ENCODE peak calls at places on chromosomes 4 and X, in ten cellular contexts. One of them, this sample, is unnamed.

GRCh38 chr4:89586864-89587263 is 250.1 kb downstream of the SNCA start:
- DNase-seq in stimulated activated CD4-positive, alpha-beta T cell treated with anti-CD3 and anti-CD28 coated beads, Interleukin-12 subunit alpha, Interleukin-12 subunit beta, amount 100 ng/mL, for 48 hours: no peak
- DNase-seq in AG08396: no peak
- DNase-seq in fibroblast of lung: peak; percentile 67
- DNase-seq in WTC11: no peak
- DNase-seq in HCT116: peak; percentile 7
- DNase-seq in fibroblast of gingiva: peak; percentile 51
- DNase-seq in MM.1S: no peak
- DNase-seq in GM23338: peak; percentile 31
- DNase-seq in M059J: no peak
- DNase-seq in this sample: peak; percentile 41

GRCh38 chrX:40097492-40098263 is at the start of gene BCOR:
- DNase-seq in stimulated activated CD4-positive, alpha-beta T cell treated with anti-CD3 and anti-CD28 coated beads, Interleukin-12 subunit alpha, Interleukin-12 subunit beta, amount 100 ng/mL, for 48 hours: no peak
- DNase-seq in AG08396: peak; percentile 70
- DNase-seq in fibroblast of lung: peak; percentile 54
- DNase-seq in WTC11: peak; percentile 60
- DNase-seq in HCT116: no peak
- DNase-seq in fibroblast of gingiva: peak; percentile 75
- DNase-seq in MM.1S: peak; percentile 63
- DNase-seq in GM23338: peak; percentile 70
- DNase-seq in M059J: peak; percentile 73
- DNase-seq in this sample: peak; percentile 66

GRCh38 chr4:168630445-168631187 is 133.8 kb downstream of the PALLD start:
- DNase-seq in stimulated activated CD4-positive, alpha-beta T cell treated with anti-CD3 and anti-CD28 coated beads, Interleukin-12 subunit alpha, Interleukin-12 subunit beta, amount 100 ng/mL, for 48 hours: no peak
- DNase-seq in AG08396: peak; percentile 64
- DNase-seq in fibroblast of lung: peak; percentile 33
- DNase-seq in WTC11: no peak
- DNase-seq in HCT116: no peak
- DNase-seq in fibroblast of gingiva: no peak
- DNase-seq in MM.1S: no peak
- DNase-seq in GM23338: no peak
- DNase-seq in M059J: peak; percentile 82
- DNase-seq in this sample: peak; percentile 87

GRCh38 chr4:92198711-92199110 is 105.1 kb upstream of the GRID2 start:
- DNase-seq in stimulated activated CD4-positive, alpha-beta T cell treated with anti-CD3 and anti-CD28 coated beads, Interleukin-12 subunit alpha, Interleukin-12 subunit beta, amount 100 ng/mL, for 48 hours: no peak
- DNase-seq in AG08396: peak; percentile 37
- DNase-seq in fibroblast of lung: peak; percentile 87
- DNase-seq in WTC11: no peak
- DNase-seq in HCT116: no peak
- DNase-seq in fibroblast of gingiva: peak; percentile 69
- DNase-seq in MM.1S: no peak
- DNase-seq in GM23338: no peak
- DNase-seq in M059J: peak; percentile 12
- DNase-seq in this sample: peak; percentile 51

GRCh38 chrX:69120476-69120875 is 44.8 kb downstream of the PJA1 start:
- DNase-seq in stimulated activated CD4-positive, alpha-beta T cell treated with anti-CD3 and anti-CD28 coated beads, Interleukin-12 subunit alpha, Interleukin-12 subunit beta, amount 100 ng/mL, for 48 hours: no peak
- DNase-seq in AG08396: no peak
- DNase-seq in fibroblast of lung: no peak
- DNase-seq in WTC11: no peak
- DNase-seq in HCT116: no peak
- DNase-seq in fibroblast of gingiva: no peak
- DNase-seq in MM.1S: no peak
- DNase-seq in GM23338: no peak
- DNase-seq in M059J: no peak
- DNase-seq in this sample: no peak

GRCh38 chr4:34182346-34182745 is 2062.0 kb downstream of the ARAP2 start:
- DNase-seq in stimulated activated CD4-positive, alpha-beta T cell treated with anti-CD3 and anti-CD28 coated beads, Interleukin-12 subunit alpha, Interleukin-12 subunit beta, amount 100 ng/mL, for 48 hours: no peak
- DNase-seq in AG08396: no peak
- DNase-seq in fibroblast of lung: peak; percentile 62
- DNase-seq in WTC11: no peak
- DNase-seq in HCT116: no peak
- DNase-seq in fibroblast of gingiva: peak; percentile 7
- DNase-seq in MM.1S: no peak
- DNase-seq in GM23338: no peak
- DNase-seq in M059J: peak; percentile 51
- DNase-seq in this sample: peak; percentile 21

GRCh38 chr4:159175165-159175988 is 72.5 kb downstream of the RAPGEF2 start:
- DNase-seq in stimulated activated CD4-positive, alpha-beta T cell treated with anti-CD3 and anti-CD28 coated beads, Interleukin-12 subunit alpha, Interleukin-12 subunit beta, amount 100 ng/mL, for 48 hours: peak; percentile 69
- DNase-seq in AG08396: peak; percentile 61
- DNase-seq in fibroblast of lung: peak; percentile 85
- DNase-seq in WTC11: peak; percentile 59
- DNase-seq in HCT116: peak; percentile 80
- DNase-seq in fibroblast of gingiva: peak; percentile 83
- DNase-seq in MM.1S: peak; percentile 73
- DNase-seq in GM23338: peak; percentile 97
- DNase-seq in M059J: peak; percentile 78
- DNase-seq in this sample: peak; percentile 89

GRCh38 chr4:30719363-30720020 is 677 bp upstream of the PCDH7 start:
- DNase-seq in stimulated activated CD4-positive, alpha-beta T cell treated with anti-CD3 and anti-CD28 coated beads, Interleukin-12 subunit alpha, Interleukin-12 subunit beta, amount 100 ng/mL, for 48 hours: no peak
- DNase-seq in AG08396: peak; percentile 52
- DNase-seq in fibroblast of lung: peak; percentile 73
- DNase-seq in WTC11: peak; percentile 71
- DNase-seq in HCT116: no peak
- DNase-seq in fibroblast of gingiva: peak; percentile 46
- DNase-seq in MM.1S: no peak
- DNase-seq in GM23338: peak; percentile 83
- DNase-seq in M059J: peak; percentile 43
- DNase-seq in this sample: peak; percentile 77

GRCh38 chr4:82372874-82373815 is 646 bp downstream of the HNRNPD start:
- DNase-seq in stimulated activated CD4-positive, alpha-beta T cell treated with anti-CD3 and anti-CD28 coated beads, Interleukin-12 subunit alpha, Interleukin-12 subunit beta, amount 100 ng/mL, for 48 hours: peak; percentile 72
- DNase-seq in AG08396: peak; percentile 72
- DNase-seq in fibroblast of lung: peak; percentile 48
- DNase-seq in WTC11: peak; percentile 57
- DNase-seq in HCT116: peak; percentile 67
- DNase-seq in fibroblast of gingiva: peak; percentile 46
- DNase-seq in MM.1S: peak; percentile 80
- DNase-seq in GM23338: peak; percentile 87
- DNase-seq in M059J: peak; percentile 84
- DNase-seq in this sample: peak; percentile 90

GRCh38 chr4:40630335-40631021 is 814 bp upstream of the RBM47 start:
- DNase-seq in stimulated activated CD4-positive, alpha-beta T cell treated with anti-CD3 and anti-CD28 coated beads, Interleukin-12 subunit alpha, Interleukin-12 subunit beta, amount 100 ng/mL, for 48 hours: no peak
- DNase-seq in AG08396: no peak
- DNase-seq in fibroblast of lung: no peak
- DNase-seq in WTC11: peak; percentile 83
- DNase-seq in HCT116: peak; percentile 26
- DNase-seq in fibroblast of gingiva: no peak
- DNase-seq in MM.1S: peak; percentile 65
- DNase-seq in GM23338: peak; percentile 94
- DNase-seq in M059J: no peak
- DNase-seq in this sample: no peak

GRCh38 chrX:29962061-29962460 is 253.3 kb upstream of the MAGEB2 start:
- DNase-seq in stimulated activated CD4-positive, alpha-beta T cell treated with anti-CD3 and anti-CD28 coated beads, Interleukin-12 subunit alpha, Interleukin-12 subunit beta, amount 100 ng/mL, for 48 hours: no peak
- DNase-seq in AG08396: no peak
- DNase-seq in fibroblast of lung: no peak
- DNase-seq in WTC11: no peak
- DNase-seq in HCT116: no peak
- DNase-seq in fibroblast of gingiva: no peak
- DNase-seq in MM.1S: no peak
- DNase-seq in GM23338: no peak
- DNase-seq in M059J: no peak
- DNase-seq in this sample: no peak

GRCh38 chr4:22071749-22072148 is 123.2 kb upstream of the KCNIP4 start:
- DNase-seq in stimulated activated CD4-positive, alpha-beta T cell treated with anti-CD3 and anti-CD28 coated beads, Interleukin-12 subunit alpha, Interleukin-12 subunit beta, amount 100 ng/mL, for 48 hours: no peak
- DNase-seq in AG08396: no peak
- DNase-seq in fibroblast of lung: no peak
- DNase-seq in WTC11: no peak
- DNase-seq in HCT116: no peak
- DNase-seq in fibroblast of gingiva: no peak
- DNase-seq in MM.1S: peak; percentile 84
- DNase-seq in GM23338: no peak
- DNase-seq in M059J: peak; percentile 14
- DNase-seq in this sample: peak; percentile 33

GRCh38 chrX:139642241-139642927 is 65.6 kb downstream of the MCF2 start:
- DNase-seq in stimulated activated CD4-positive, alpha-beta T cell treated with anti-CD3 and anti-CD28 coated beads, Interleukin-12 subunit alpha, Interleukin-12 subunit beta, amount 100 ng/mL, for 48 hours: no peak
- DNase-seq in AG08396: no peak
- DNase-seq in fibroblast of lung: peak; percentile 0
- DNase-seq in WTC11: no peak
- DNase-seq in HCT116: no peak
- DNase-seq in fibroblast of gingiva: peak; percentile 43
- DNase-seq in MM.1S: no peak
- DNase-seq in GM23338: peak; percentile 38
- DNase-seq in M059J: no peak
- DNase-seq in this sample: no peak

GRCh38 chrX:8820910-8821527 is 19.8 kb upstream of the FAM9A start:
- DNase-seq in stimulated activated CD4-positive, alpha-beta T cell treated with anti-CD3 and anti-CD28 coated beads, Interleukin-12 subunit alpha, Interleukin-12 subunit beta, amount 100 ng/mL, for 48 hours: no peak
- DNase-seq in AG08396: no peak
- DNase-seq in fibroblast of lung: peak; percentile 27
- DNase-seq in WTC11: peak; percentile 58
- DNase-seq in HCT116: no peak
- DNase-seq in fibroblast of gingiva: no peak
- DNase-seq in MM.1S: no peak
- DNase-seq in GM23338: peak; percentile 79
- DNase-seq in M059J: peak; percentile 16
- DNase-seq in this sample: peak; percentile 28

GRCh38 chr4:185194924-185195632 is 8.7 kb downstream of the CFAP97 start:
- DNase-seq in stimulated activated CD4-positive, alpha-beta T cell treated with anti-CD3 and anti-CD28 coated beads, Interleukin-12 subunit alpha, Interleukin-12 subunit beta, amount 100 ng/mL, for 48 hours: no peak
- DNase-seq in AG08396: no peak
- DNase-seq in fibroblast of lung: no peak
- DNase-seq in WTC11: no peak
- DNase-seq in HCT116: no peak
- DNase-seq in fibroblast of gingiva: no peak
- DNase-seq in MM.1S: no peak
- DNase-seq in GM23338: no peak
- DNase-seq in M059J: no peak
- DNase-seq in this sample: no peak

GRCh38 chr4:153553820-153554173 is 87.6 kb downstream of the TMEM131L start:
- DNase-seq in stimulated activated CD4-positive, alpha-beta T cell treated with anti-CD3 and anti-CD28 coated beads, Interleukin-12 subunit alpha, Interleukin-12 subunit beta, amount 100 ng/mL, for 48 hours: no peak
- DNase-seq in AG08396: no peak
- DNase-seq in fibroblast of lung: no peak
- DNase-seq in WTC11: no peak
- DNase-seq in HCT116: no peak
- DNase-seq in fibroblast of gingiva: no peak
- DNase-seq in MM.1S: no peak
- DNase-seq in GM23338: no peak
- DNase-seq in M059J: no peak
- DNase-seq in this sample: no peak